ENCODE peak calls at places on chromosome 22, in four cellular contexts. One of them, this sample, is unnamed. For H3K79me2, the result is how much of the 10 kb centered on the place peaks cover.

GRCh38 chr22:46639843-46640242 is 19.7 kb downstream of the GRAMD4 start:
- DNase-seq in PC-3: no peak
- DNase-seq in HCT116: no peak
- DNase-seq in GM23338: no peak
- DNase-seq in this sample: no peak

GRCh38 chr22:17882727-17883126 is 108.5 kb upstream of the BID start:
- DNase-seq in PC-3: no peak
- DNase-seq in HCT116: no peak
- DNase-seq in GM23338: no peak
- DNase-seq in this sample: no peak

GRCh38 chr22:29201722-29202230 is 3.9 kb upstream of the EMID1 start:
- DNase-seq in PC-3: no peak
- DNase-seq in HCT116: no peak
- DNase-seq in GM23338: no peak
- DNase-seq in this sample: no peak

GRCh38 chr22:21902296-21903087 is 35.0 kb upstream of the MAPK1 start:
- DNase-seq in PC-3: no peak
- DNase-seq in HCT116: no peak
- DNase-seq in GM23338: no peak
- DNase-seq in this sample: no peak

GRCh38 chr22:27512283-27512761 is 289.2 kb downstream of the MN1 start:
- DNase-seq in PC-3: peak
- DNase-seq in HCT116: no peak
- DNase-seq in GM23338: no peak
- DNase-seq in this sample: no peak

GRCh38 chr22:45468872-45469572 is 33.7 kb upstream of the FBLN1 start:
- DNase-seq in PC-3: peak
- DNase-seq in HCT116: no peak
- DNase-seq in GM23338: no peak
- DNase-seq in this sample: no peak

GRCh38 chr22:44685384-44686056 is 16.5 kb upstream of the PRR5 start:
- DNase-seq in PC-3: peak
- DNase-seq in HCT116: peak
- DNase-seq in GM23338: peak
- DNase-seq in this sample: peak

GRCh38 chr22:29048822-29049654 is 12.6 kb downstream of the C22orf31 start:
- DNase-seq in PC-3: no peak
- DNase-seq in HCT116: no peak
- DNase-seq in GM23338: no peak
- DNase-seq in this sample: no peak

GRCh38 chr22:43521716-43522115 is 109.9 kb downstream of the MPPED1 start:
- DNase-seq in PC-3: peak
- DNase-seq in HCT116: no peak
- DNase-seq in GM23338: no peak
- DNase-seq in this sample: no peak

GRCh38 chr22:49889071-49889470 is 29.2 kb downstream of the ALG12 start:
- DNase-seq in PC-3: no peak
- DNase-seq in HCT116: no peak
- DNase-seq in GM23338: no peak
- DNase-seq in this sample: no peak
- H3K79me2 ChIP-seq in PC-3: under half
- H3K79me2 ChIP-seq in HCT116: under half
- H3K79me2 ChIP-seq in GM23338: under half
- H3K79me2 ChIP-seq in this sample: under half

DNA sequence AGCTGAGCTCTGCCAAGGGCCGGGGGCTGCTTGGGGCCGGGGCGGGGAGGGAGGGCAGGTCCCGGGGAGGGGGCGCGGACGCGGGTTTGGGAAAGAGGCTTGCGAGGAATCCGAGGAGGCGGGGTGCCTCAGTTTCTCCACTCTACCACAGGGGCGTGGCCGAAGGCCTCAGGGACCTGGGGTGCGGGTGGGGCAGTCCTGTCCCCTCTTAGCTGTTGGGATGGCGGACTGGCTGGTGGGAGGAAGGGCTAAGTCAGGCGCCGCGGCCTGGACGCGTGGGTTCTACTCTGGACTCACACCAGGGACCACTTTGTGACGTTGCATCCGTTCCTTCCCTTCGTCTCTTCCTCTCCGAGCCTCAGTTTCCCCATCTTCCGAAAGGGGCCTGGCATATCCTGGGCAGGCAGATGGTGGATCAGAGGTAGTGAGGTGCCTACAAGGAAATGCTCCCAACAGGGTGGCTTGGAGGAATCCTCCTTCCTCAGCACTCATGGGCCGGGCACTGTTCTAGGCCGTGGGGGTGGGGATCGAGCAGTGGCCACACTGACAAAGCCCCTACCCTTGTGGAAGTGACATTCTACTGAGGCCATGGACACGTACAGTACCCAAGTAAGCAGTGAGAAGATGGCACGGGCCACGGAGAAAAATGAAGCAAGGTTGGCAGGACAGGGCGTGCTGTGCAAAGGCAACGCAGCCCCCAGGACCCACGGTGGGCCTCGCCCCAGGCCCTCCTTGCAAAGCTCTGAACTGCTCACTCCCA is 13.2 kb downstream of the IGLL1 start:
- DNase-seq in PC-3: no peak
- DNase-seq in HCT116: no peak
- DNase-seq in GM23338: no peak
- DNase-seq in this sample: no peak
- TF ChIP-seq EZH2 in PC-3: no peak
- TF ChIP-seq EZH2 in HCT116: no peak
- TF ChIP-seq EZH2 in GM23338: no peak
- TF ChIP-seq EZH2 in this sample: no peak

GRCh38 chr22:39238966-39239510 is 5.7 kb downstream of the PDGFB start:
- DNase-seq in PC-3: no peak
- DNase-seq in HCT116: no peak
- DNase-seq in GM23338: no peak
- DNase-seq in this sample: no peak
- H3K4me3 ChIP-seq in PC-3: no peak
- H3K4me3 ChIP-seq in HCT116: no peak
- H3K4me3 ChIP-seq in GM23338: no peak
- H3K4me3 ChIP-seq in this sample: no peak

GRCh38 chr22:49639956-49640355 is 187.7 kb downstream of the BRD1 start:
- DNase-seq in PC-3: no peak
- DNase-seq in HCT116: no peak
- DNase-seq in GM23338: no peak
- DNase-seq in this sample: no peak
- H3K79me2 ChIP-seq in PC-3: under half
- H3K79me2 ChIP-seq in HCT116: half or more
- H3K79me2 ChIP-seq in GM23338: under half
- H3K79me2 ChIP-seq in this sample: under half

GRCh38 chr22:26170795-26171194 is 1.5 kb downstream of the SEZ6L start:
- DNase-seq in PC-3: no peak
- DNase-seq in HCT116: no peak
- DNase-seq in GM23338: peak
- DNase-seq in this sample: peak

GRCh38 chr22:26169312-26170111 is at the start of gene SEZ6L:
- DNase-seq in PC-3: no peak
- DNase-seq in HCT116: no peak
- DNase-seq in GM23338: peak
- DNase-seq in this sample: no peak

GRCh38 chr22:26168199-26168915 is 905 bp upstream of the SEZ6L start:
- DNase-seq in PC-3: no peak
- DNase-seq in HCT116: no peak
- DNase-seq in GM23338: peak
- DNase-seq in this sample: no peak

GRCh38 chr22:26170112-26170492 is 840 bp downstream of the SEZ6L start:
- DNase-seq in PC-3: no peak
- DNase-seq in HCT116: no peak
- DNase-seq in GM23338: peak
- DNase-seq in this sample: no peak

GRCh38 chr22:26168934-26169311 is 339 bp upstream of the SEZ6L start:
- DNase-seq in PC-3: no peak
- DNase-seq in HCT116: no peak
- DNase-seq in GM23338: no peak
- DNase-seq in this sample: no peak
- TF ChIP-seq EZH2 in PC-3: no peak
- TF ChIP-seq EZH2 in HCT116: no peak
- TF ChIP-seq EZH2 in GM23338: no peak
- TF ChIP-seq EZH2 in this sample: no peak

GRCh38 chr22:38873469-38874411 is 1.7 kb upstream of the CBX6 start:
- DNase-seq in PC-3: peak
- DNase-seq in HCT116: no peak
- DNase-seq in GM23338: no peak
- DNase-seq in this sample: no peak
- H3K4me3 ChIP-seq in PC-3: peak
- H3K4me3 ChIP-seq in HCT116: no peak
- H3K4me3 ChIP-seq in GM23338: peak
- H3K4me3 ChIP-seq in this sample: no peak

GRCh38 chr22:49586873-49587272 is 240.8 kb downstream of the BRD1 start:
- DNase-seq in PC-3: no peak
- DNase-seq in HCT116: no peak
- DNase-seq in GM23338: no peak
- DNase-seq in this sample: peak
- H3K79me2 ChIP-seq in PC-3: under half
- H3K79me2 ChIP-seq in HCT116: under half
- H3K79me2 ChIP-seq in GM23338: under half
- H3K79me2 ChIP-seq in this sample: under half

GRCh38 chr22:19714320-19715252 is at the start of gene SEPTIN5:
- DNase-seq in PC-3: no peak
- DNase-seq in HCT116: no peak
- DNase-seq in GM23338: no peak
- DNase-seq in this sample: no peak
- TF ChIP-seq EZH2 in PC-3: no peak
- TF ChIP-seq EZH2 in HCT116: no peak
- TF ChIP-seq EZH2 in GM23338: no peak
- TF ChIP-seq EZH2 in this sample: no peak

GRCh38 chr22:38696606-38697005 is 4.1 kb downstream of the JOSD1 start:
- DNase-seq in PC-3: peak
- DNase-seq in HCT116: peak
- DNase-seq in GM23338: no peak
- DNase-seq in this sample: no peak
- H3K4me3 ChIP-seq in PC-3: peak
- H3K4me3 ChIP-seq in HCT116: peak
- H3K4me3 ChIP-seq in GM23338: no peak
- H3K4me3 ChIP-seq in this sample: no peak